ENCODE peak calls at places on chromosomes 2 and 18, in eight cellular contexts. One of them, this sample, is unnamed.

GRCh38 chr18:50494569-50494968 is 65.3 kb upstream of the MAPK4 start:
- DNase-seq in dorsolateral prefrontal cortex: no peak
- DNase-seq in fibroblast of lung: no peak
- DNase-seq in PC-9: no peak
- DNase-seq in AG04450: no peak
- DNase-seq in upper lobe of right lung: no peak
- DNase-seq in A549: no peak
- DNase-seq in IMR-90: no peak
- DNase-seq in this sample: no peak

GRCh38 chr2:8754056-8754790 is 72.4 kb downstream of the ID2 start:
- DNase-seq in PC-9: no peak
- DNase-seq in IMR-90: peak
- DNase-seq in upper lobe of right lung: no peak
- DNase-seq in fibroblast of lung: peak
- DNase-seq in dorsolateral prefrontal cortex: no peak
- DNase-seq in A549: no peak
- DNase-seq in AG04450: no peak
- DNase-seq in this sample: no peak

GRCh38 chr2:38540580-38541290 is 62.0 kb downstream of the HNRNPLL start:
- DNase-seq in fibroblast of lung: no peak
- DNase-seq in A549: no peak
- DNase-seq in IMR-90: no peak
- DNase-seq in AG04450: no peak
- DNase-seq in dorsolateral prefrontal cortex: no peak
- DNase-seq in upper lobe of right lung: no peak
- DNase-seq in PC-9: no peak
- DNase-seq in this sample: no peak

GRCh38 chr2:71277536-71278103 is 50.7 kb upstream of the PAIP2B start:
- DNase-seq in upper lobe of right lung: peak
- DNase-seq in PC-9: peak
- DNase-seq in IMR-90: no peak
- DNase-seq in A549: peak
- DNase-seq in AG04450: no peak
- DNase-seq in dorsolateral prefrontal cortex: peak
- DNase-seq in fibroblast of lung: no peak
- DNase-seq in this sample: no peak

GRCh38 chr2:72630767-72631166 is 195.1 kb downstream of the EXOC6B start:
- DNase-seq in A549: no peak
- DNase-seq in IMR-90: peak
- DNase-seq in upper lobe of right lung: no peak
- DNase-seq in AG04450: no peak
- DNase-seq in fibroblast of lung: peak
- DNase-seq in PC-9: no peak
- DNase-seq in dorsolateral prefrontal cortex: no peak
- DNase-seq in this sample: no peak

GRCh38 chr18:47815486-47816270 is 114.8 kb downstream of the SMAD2 start:
- DNase-seq in A549: no peak
- DNase-seq in PC-9: peak
- DNase-seq in IMR-90: no peak
- DNase-seq in dorsolateral prefrontal cortex: no peak
- DNase-seq in fibroblast of lung: no peak
- DNase-seq in AG04450: no peak
- DNase-seq in upper lobe of right lung: no peak
- DNase-seq in this sample: no peak

GRCh38 chr2:189285962-189286648 is 106.5 kb upstream of the COL5A2 start:
- DNase-seq in PC-9: no peak
- DNase-seq in upper lobe of right lung: no peak
- DNase-seq in dorsolateral prefrontal cortex: no peak
- DNase-seq in IMR-90: peak
- DNase-seq in A549: peak
- DNase-seq in AG04450: peak
- DNase-seq in fibroblast of lung: peak
- DNase-seq in this sample: peak

GRCh38 chr18:70415823-70416488 is 127.1 kb downstream of the SOCS6 start:
- DNase-seq in A549: no peak
- DNase-seq in AG04450: no peak
- DNase-seq in PC-9: peak
- DNase-seq in fibroblast of lung: no peak
- DNase-seq in dorsolateral prefrontal cortex: no peak
- DNase-seq in IMR-90: no peak
- DNase-seq in upper lobe of right lung: no peak
- DNase-seq in this sample: peak

GRCh38 chr2:7096726-7097352 is 179.6 kb downstream of the RNF144A start:
- DNase-seq in AG04450: no peak
- DNase-seq in dorsolateral prefrontal cortex: no peak
- DNase-seq in fibroblast of lung: no peak
- DNase-seq in upper lobe of right lung: no peak
- DNase-seq in A549: no peak
- DNase-seq in PC-9: no peak
- DNase-seq in IMR-90: no peak
- DNase-seq in this sample: no peak
- TF ChIP-seq CTCF in AG04450: no peak
- TF ChIP-seq CTCF in dorsolateral prefrontal cortex: no peak
- TF ChIP-seq CTCF in fibroblast of lung: no peak
- TF ChIP-seq CTCF in upper lobe of right lung: no peak
- TF ChIP-seq CTCF in A549: no peak
- TF ChIP-seq CTCF in PC-9: no peak
- TF ChIP-seq CTCF in IMR-90: no peak
- TF ChIP-seq CTCF in this sample: no peak

GRCh38 chr2:45172993-45173392 is 163.7 kb upstream of the SIX2 start:
- DNase-seq in A549: no peak
- DNase-seq in dorsolateral prefrontal cortex: no peak
- DNase-seq in fibroblast of lung: no peak
- DNase-seq in AG04450: no peak
- DNase-seq in upper lobe of right lung: no peak
- DNase-seq in IMR-90: no peak
- DNase-seq in PC-9: no peak
- DNase-seq in this sample: peak
- H3K27ac ChIP-seq in A549: peak
- H3K27ac ChIP-seq in dorsolateral prefrontal cortex: no peak
- H3K27ac ChIP-seq in fibroblast of lung: no peak
- H3K27ac ChIP-seq in AG04450: no peak
- H3K27ac ChIP-seq in upper lobe of right lung: no peak
- H3K27ac ChIP-seq in IMR-90: no peak
- H3K27ac ChIP-seq in PC-9: peak
- H3K27ac ChIP-seq in this sample: no peak

GRCh38 chr2:224969633-224970292 is 72.5 kb downstream of the DOCK10 start:
- DNase-seq in A549: no peak
- DNase-seq in fibroblast of lung: no peak
- DNase-seq in AG04450: no peak
- DNase-seq in dorsolateral prefrontal cortex: no peak
- DNase-seq in upper lobe of right lung: no peak
- DNase-seq in IMR-90: no peak
- DNase-seq in PC-9: no peak
- DNase-seq in this sample: no peak

GRCh38 chr2:224968051-224968450 is 74.2 kb downstream of the DOCK10 start:
- DNase-seq in upper lobe of right lung: no peak
- DNase-seq in AG04450: no peak
- DNase-seq in PC-9: no peak
- DNase-seq in dorsolateral prefrontal cortex: no peak
- DNase-seq in A549: no peak
- DNase-seq in IMR-90: no peak
- DNase-seq in fibroblast of lung: no peak
- DNase-seq in this sample: no peak

GRCh38 chr2:224970311-224970710 is 72.0 kb downstream of the DOCK10 start:
- DNase-seq in dorsolateral prefrontal cortex: no peak
- DNase-seq in upper lobe of right lung: no peak
- DNase-seq in fibroblast of lung: no peak
- DNase-seq in IMR-90: no peak
- DNase-seq in AG04450: no peak
- DNase-seq in A549: no peak
- DNase-seq in PC-9: no peak
- DNase-seq in this sample: no peak

GRCh38 chr2:224971214-224971613 is 71.1 kb downstream of the DOCK10 start:
- DNase-seq in upper lobe of right lung: peak
- DNase-seq in dorsolateral prefrontal cortex: no peak
- DNase-seq in fibroblast of lung: no peak
- DNase-seq in AG04450: no peak
- DNase-seq in PC-9: peak
- DNase-seq in IMR-90: no peak
- DNase-seq in A549: no peak
- DNase-seq in this sample: peak

DNA sequence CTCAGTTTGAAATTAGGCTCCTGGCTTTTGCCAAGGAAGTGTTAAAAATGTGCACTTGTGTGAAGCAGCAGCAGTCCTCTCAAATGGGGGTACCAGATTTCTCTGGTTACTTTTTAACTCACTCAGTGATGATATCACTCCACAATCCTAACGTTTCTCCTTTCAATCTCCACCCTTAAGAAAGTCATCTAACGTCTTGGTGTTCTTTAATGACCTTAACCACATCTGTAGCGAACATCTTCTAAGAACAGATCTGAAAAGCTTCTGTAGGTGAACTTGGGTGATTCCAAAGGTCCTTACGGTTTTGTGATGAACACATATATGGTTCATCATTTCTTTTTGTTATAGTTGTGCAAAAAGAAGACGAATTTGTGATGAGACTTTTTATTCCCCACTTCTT is 73.2 kb downstream of the DOCK10 start:
- DNase-seq in A549: no peak
- DNase-seq in IMR-90: no peak
- DNase-seq in fibroblast of lung: no peak
- DNase-seq in AG04450: no peak
- DNase-seq in PC-9: no peak
- DNase-seq in upper lobe of right lung: no peak
- DNase-seq in dorsolateral prefrontal cortex: no peak
- DNase-seq in this sample: no peak
- TF ChIP-seq CTCF in A549: no peak
- TF ChIP-seq CTCF in IMR-90: no peak
- TF ChIP-seq CTCF in fibroblast of lung: no peak
- TF ChIP-seq CTCF in AG04450: no peak
- TF ChIP-seq CTCF in PC-9: no peak
- TF ChIP-seq CTCF in upper lobe of right lung: no peak
- TF ChIP-seq CTCF in dorsolateral prefrontal cortex: no peak
- TF ChIP-seq CTCF in this sample: no peak

GRCh38 chr2:12663306-12664037 is 53.3 kb upstream of the TRIB2 start:
- DNase-seq in AG04450: no peak
- DNase-seq in upper lobe of right lung: no peak
- DNase-seq in fibroblast of lung: no peak
- DNase-seq in dorsolateral prefrontal cortex: no peak
- DNase-seq in PC-9: no peak
- DNase-seq in IMR-90: no peak
- DNase-seq in A549: no peak
- DNase-seq in this sample: no peak
- H3K27ac ChIP-seq in AG04450: no peak
- H3K27ac ChIP-seq in upper lobe of right lung: no peak
- H3K27ac ChIP-seq in fibroblast of lung: no peak
- H3K27ac ChIP-seq in dorsolateral prefrontal cortex: no peak
- H3K27ac ChIP-seq in PC-9: no peak
- H3K27ac ChIP-seq in IMR-90: no peak
- H3K27ac ChIP-seq in A549: no peak
- H3K27ac ChIP-seq in this sample: no peak

GRCh38 chr18:79763407-79763806 is 34.3 kb upstream of the KCNG2 start:
- DNase-seq in AG04450: no peak
- DNase-seq in fibroblast of lung: no peak
- DNase-seq in IMR-90: no peak
- DNase-seq in A549: no peak
- DNase-seq in PC-9: no peak
- DNase-seq in dorsolateral prefrontal cortex: no peak
- DNase-seq in upper lobe of right lung: peak
- DNase-seq in this sample: no peak
- TF ChIP-seq CTCF in AG04450: no peak
- TF ChIP-seq CTCF in fibroblast of lung: no peak
- TF ChIP-seq CTCF in IMR-90: no peak
- TF ChIP-seq CTCF in A549: no peak
- TF ChIP-seq CTCF in PC-9: no peak
- TF ChIP-seq CTCF in dorsolateral prefrontal cortex: no peak
- TF ChIP-seq CTCF in upper lobe of right lung: no peak
- TF ChIP-seq CTCF in this sample: no peak

GRCh38 chr2:3535794-3536681 is 16.7 kb upstream of the ADI1 start:
- DNase-seq in upper lobe of right lung: no peak
- DNase-seq in AG04450: peak
- DNase-seq in PC-9: peak
- DNase-seq in IMR-90: peak
- DNase-seq in dorsolateral prefrontal cortex: no peak
- DNase-seq in fibroblast of lung: peak
- DNase-seq in A549: no peak
- DNase-seq in this sample: peak
- H3K27ac ChIP-seq in upper lobe of right lung: peak
- H3K27ac ChIP-seq in AG04450: peak
- H3K27ac ChIP-seq in PC-9: peak
- H3K27ac ChIP-seq in IMR-90: peak
- H3K27ac ChIP-seq in dorsolateral prefrontal cortex: peak
- H3K27ac ChIP-seq in fibroblast of lung: peak
- H3K27ac ChIP-seq in A549: peak
- H3K27ac ChIP-seq in this sample: peak

DNA sequence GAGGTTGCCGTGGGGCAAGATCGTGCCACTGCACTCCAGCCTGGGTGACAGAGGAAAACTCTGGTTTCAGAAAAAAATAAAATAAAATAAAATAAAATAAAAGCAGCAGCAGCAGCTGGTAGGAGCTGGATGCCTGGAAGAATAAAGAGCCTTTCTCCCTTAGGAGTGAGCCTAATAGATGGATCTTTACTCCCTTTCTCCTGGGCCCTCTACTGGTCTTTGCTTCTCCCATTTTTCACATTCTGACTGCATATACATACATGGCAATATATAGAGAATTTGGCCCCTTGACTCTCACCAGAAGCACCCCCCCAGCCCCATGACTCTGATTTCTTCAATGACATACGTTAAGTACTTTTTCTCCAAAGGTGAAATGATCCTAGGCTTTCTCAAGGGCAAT is 9.8 kb upstream of the MALT1 start:
- DNase-seq in upper lobe of right lung: no peak
- DNase-seq in IMR-90: peak
- DNase-seq in AG04450: no peak
- DNase-seq in A549: no peak
- DNase-seq in PC-9: no peak
- DNase-seq in dorsolateral prefrontal cortex: no peak
- DNase-seq in fibroblast of lung: peak
- DNase-seq in this sample: no peak
- TF ChIP-seq CTCF in upper lobe of right lung: no peak
- TF ChIP-seq CTCF in IMR-90: peak
- TF ChIP-seq CTCF in AG04450: peak
- TF ChIP-seq CTCF in A549: peak
- TF ChIP-seq CTCF in PC-9: peak
- TF ChIP-seq CTCF in dorsolateral prefrontal cortex: no peak
- TF ChIP-seq CTCF in fibroblast of lung: peak
- TF ChIP-seq CTCF in this sample: peak

DNA sequence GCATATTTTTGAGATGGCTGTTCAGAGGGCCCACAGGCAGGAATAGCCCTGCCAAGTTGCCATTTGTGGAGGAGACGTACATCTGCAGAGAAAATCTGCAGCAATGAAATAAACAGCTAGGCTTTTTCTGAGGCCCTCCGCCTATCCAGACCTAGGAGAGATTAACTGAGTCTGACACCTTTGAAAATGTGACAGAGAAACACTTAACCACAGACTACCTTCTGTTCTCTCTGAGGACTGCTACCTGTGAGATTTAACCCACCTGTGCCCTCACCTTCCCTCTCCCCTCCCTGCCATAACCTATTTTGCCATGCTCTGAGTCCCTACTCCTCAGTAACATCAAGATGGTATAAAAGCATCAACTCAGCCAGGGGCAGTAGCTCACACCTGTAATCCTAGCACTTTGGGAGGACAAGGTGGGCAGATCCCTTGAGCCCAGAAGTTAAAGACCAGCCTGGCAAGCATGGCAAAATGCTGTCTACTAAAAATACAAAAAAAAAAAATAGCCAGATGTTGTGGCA is 160.3 kb downstream of the TGIF1 start:
- DNase-seq in dorsolateral prefrontal cortex: no peak
- DNase-seq in A549: no peak
- DNase-seq in IMR-90: no peak
- DNase-seq in AG04450: no peak
- DNase-seq in fibroblast of lung: no peak
- DNase-seq in PC-9: no peak
- DNase-seq in upper lobe of right lung: no peak
- DNase-seq in this sample: no peak
- H3K27ac ChIP-seq in dorsolateral prefrontal cortex: no peak
- H3K27ac ChIP-seq in A549: peak
- H3K27ac ChIP-seq in IMR-90: no peak
- H3K27ac ChIP-seq in AG04450: no peak
- H3K27ac ChIP-seq in fibroblast of lung: no peak
- H3K27ac ChIP-seq in PC-9: no peak
- H3K27ac ChIP-seq in upper lobe of right lung: no peak
- H3K27ac ChIP-seq in this sample: no peak

This sample was measured in foreskin keratinocyte.